ENCODE peak calls at places on chromosome 10, in five cellular contexts. R is tibial artery, K is endothelial cell, D is HL-60, O is cardiac muscle cell. Y is an unnamed sample.

GRCh38 chr10:54469587-54470323 is 331.3 kb downstream of the PCDH15 start:
- DNase-seq in R (no peak), D (no peak), K (no peak), O (no peak), Y (no peak)

GRCh38 chr10:69696073-69696731 is 66.2 kb downstream of the FAM241B start:
- DNase-seq in D (no peak), O (peak), K (peak), R (no peak), Y (peak)

GRCh38 chr10:68261132-68261856 is 29.4 kb upstream of the ATOH7 start:
- DNase-seq in D (no peak), R (no peak), K (no peak), O (peak), Y (no peak)

GRCh38 chr10:3754727-3755439 is 30.1 kb downstream of the KLF6 start:
- DNase-seq in O (peak), K (no peak), R (no peak), D (no peak), Y (peak)

GRCh38 chr10:132109341-132110072 is 43.8 kb downstream of the JAKMIP3 start:
- DNase-seq in D (no peak), R (no peak), O (peak), K (no peak), Y (no peak)

GRCh38 chr10:3785251-3785848 is 341 bp upstream of the KLF6 start:
- DNase-seq in O (peak), K (peak), D (peak), R (peak), Y (peak)

GRCh38 chr10:77513783-77514331 is 123.8 kb downstream of the KCNMA1 start:
- DNase-seq in R (peak), K (no peak), O (peak), D (no peak), Y (peak)

GRCh38 chr10:118800920-118801319 is 46.1 kb upstream of the CACUL1 start:
- DNase-seq in D (peak), O (peak), R (no peak), K (peak), Y (peak)

GRCh38 chr10:71888623-71889387 is 37.8 kb upstream of the PSAP start:
- DNase-seq in R (peak), D (peak), K (peak), O (peak), Y (peak)

GRCh38 chr10:35552622-35553342 is 52.4 kb upstream of the GJD4 start:
- DNase-seq in D (no peak), O (peak), K (no peak), R (no peak), Y (no peak)

GRCh38 chr10:12796431-12797185 is 204.9 kb downstream of the CCDC3 start:
- DNase-seq in K (no peak), O (no peak), D (no peak), R (no peak), Y (no peak)

GRCh38 chr10:116296358-116296757 is 23.4 kb upstream of the GFRA1 start:
- DNase-seq in O (no peak), D (no peak), K (no peak), R (no peak), Y (no peak)

GRCh38 chr10:29947701-29948060 is 111.7 kb downstream of the JCAD start:
- DNase-seq in O (no peak), K (no peak), R (no peak), D (no peak), Y (peak)
- TF ChIP-seq CTCF in O (no peak), K (no peak), R (peak), D (no peak), Y (peak)

DNA sequence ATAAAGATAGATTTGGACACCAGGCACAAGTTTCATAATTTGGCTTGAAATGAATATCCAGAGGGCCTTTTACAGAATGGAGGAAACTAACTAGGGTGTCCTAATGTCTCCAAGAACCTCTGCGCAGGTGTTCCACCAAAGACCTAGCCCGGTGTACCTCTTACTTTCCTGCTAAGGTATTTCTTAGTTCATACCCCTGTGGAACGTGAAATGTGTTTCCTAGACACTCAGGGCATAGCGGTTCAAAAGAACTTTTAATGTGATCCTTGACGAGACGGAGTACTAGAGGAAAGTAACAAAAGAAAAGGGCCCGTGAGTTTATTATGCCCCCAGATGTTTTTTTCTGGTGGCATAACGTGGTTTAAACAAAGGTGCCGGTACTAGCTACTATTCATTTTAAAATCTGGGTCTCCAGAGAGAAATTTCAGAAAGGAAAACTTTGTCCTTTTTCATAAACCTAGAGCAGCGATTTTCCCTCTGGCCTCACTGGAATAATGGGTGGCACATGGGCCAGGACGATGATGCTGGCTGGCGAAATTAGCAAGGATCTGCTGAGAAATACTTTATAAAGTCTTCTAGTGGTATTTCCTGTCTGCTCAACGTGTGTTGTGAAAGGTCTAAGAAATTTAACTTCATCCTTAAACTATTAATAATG is 1.4 kb downstream of the APBB1IP start:
- DNase-seq in K (no peak), R (no peak), D (no peak), O (no peak), Y (no peak)
- TF ChIP-seq CTCF in K (no peak), R (no peak), D (no peak), O (no peak), Y (no peak)

GRCh38 chr10:49324711-49325110 is 25.7 kb downstream of the C10orf71 start:
- DNase-seq in K (peak), R (no peak), O (peak), D (peak), Y (no peak)
- TF ChIP-seq CTCF in K (no peak), R (no peak), O (peak), D (no peak), Y (no peak)

DNA sequence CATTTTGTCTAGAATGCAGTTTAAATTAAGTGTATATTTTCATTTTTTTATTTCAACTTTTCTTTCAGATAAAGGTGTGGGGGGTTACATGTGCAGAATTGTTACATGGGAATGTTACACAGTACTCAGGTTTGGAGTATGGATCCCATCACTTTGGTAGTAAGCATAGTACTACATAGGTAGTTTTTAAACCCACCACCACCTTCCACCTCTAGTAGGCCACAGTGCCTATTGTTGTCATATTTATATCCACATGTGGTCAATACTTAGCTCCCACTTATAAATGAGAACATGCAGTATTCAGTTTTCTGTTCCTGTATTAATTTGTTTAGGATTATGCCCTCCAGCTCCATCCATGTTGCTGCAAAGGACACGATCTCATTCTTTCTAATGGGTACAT is 200.6 kb downstream of the CCDC7 start:
- DNase-seq in K (no peak), O (no peak), R (no peak), D (no peak), Y (no peak)
- TF ChIP-seq CTCF in K (no peak), O (no peak), R (no peak), D (no peak), Y (no peak)

GRCh38 chr10:30456262-30456661 is 22.3 kb downstream of the MAP3K8 start:
- DNase-seq in K (no peak), R (peak), D (peak), O (no peak), Y (no peak)

GRCh38 chr10:30454744-30455498 is 20.9 kb downstream of the MAP3K8 start:
- DNase-seq in R (no peak), K (no peak), D (no peak), O (peak), Y (no peak)

GRCh38 chr10:30459283-30459682 is 25.3 kb downstream of the MAP3K8 start:
- DNase-seq in D (peak), K (no peak), R (peak), O (no peak), Y (no peak)

GRCh38 chr10:30453764-30454527 is 20.0 kb downstream of the MAP3K8 start:
- DNase-seq in O (no peak), D (no peak), K (no peak), R (no peak), Y (no peak)

DNA sequence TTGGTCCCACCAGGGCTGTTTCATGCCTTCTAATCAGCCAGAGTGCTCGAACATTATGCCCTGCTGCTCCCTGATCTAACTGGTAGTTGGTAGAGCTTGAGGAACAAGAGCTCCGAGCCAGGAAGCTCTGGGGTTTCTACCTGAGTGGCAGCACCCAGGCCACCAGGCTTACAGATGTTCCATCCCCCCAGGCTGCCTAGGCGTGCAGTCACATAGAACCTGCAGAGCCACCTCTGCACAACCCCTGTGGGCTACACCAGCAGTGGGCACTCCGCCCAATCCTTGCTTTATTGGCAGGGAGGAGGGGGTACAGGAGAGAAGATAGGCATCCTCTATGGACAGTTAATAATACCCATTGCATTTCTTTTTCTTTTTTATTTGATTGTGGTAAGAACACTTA is 21.8 kb downstream of the MAP3K8 start:
- DNase-seq in R (peak), K (no peak), D (peak), O (no peak), Y (no peak)
- TF ChIP-seq CTCF in R (no peak), K (no peak), D (no peak), O (no peak), Y (no peak)